ENCODE peak calls at places on chromosomes 13 and 19, in six cellular contexts. One of them, this sample, is unnamed.

GRCh38 chr19:14595558-14595957 is 12.7 kb downstream of the CLEC17A start:
- DNase-seq in astrocyte of the cerebellum: no peak
- DNase-seq in AG04450: no peak
- DNase-seq in lung: no peak
- DNase-seq in astrocyte: no peak
- DNase-seq in fibroblast of pulmonary artery: no peak
- DNase-seq in this sample: no peak

GRCh38 chr19:47296036-47296435 is 13.6 kb upstream of the C5AR1 start:
- DNase-seq in astrocyte of the cerebellum: peak
- DNase-seq in AG04450: peak
- DNase-seq in lung: peak
- DNase-seq in astrocyte: peak
- DNase-seq in fibroblast of pulmonary artery: peak
- DNase-seq in this sample: no peak

GRCh38 chr13:89361909-89362308 is 1690.7 kb downstream of the SLITRK5 start:
- DNase-seq in astrocyte of the cerebellum: no peak
- DNase-seq in AG04450: no peak
- DNase-seq in lung: no peak
- DNase-seq in astrocyte: no peak
- DNase-seq in fibroblast of pulmonary artery: peak
- DNase-seq in this sample: no peak

GRCh38 chr19:46387713-46388130 is 25.6 kb downstream of the CCDC8 start:
- DNase-seq in astrocyte of the cerebellum: no peak
- DNase-seq in AG04450: no peak
- DNase-seq in lung: no peak
- DNase-seq in astrocyte: no peak
- DNase-seq in fibroblast of pulmonary artery: no peak
- DNase-seq in this sample: no peak

GRCh38 chr19:47729468-47729798 is 15.9 kb upstream of the NOP53 start:
- DNase-seq in astrocyte of the cerebellum: no peak
- DNase-seq in AG04450: no peak
- DNase-seq in lung: peak
- DNase-seq in astrocyte: peak
- DNase-seq in fibroblast of pulmonary artery: peak
- DNase-seq in this sample: peak

GRCh38 chr13:73331556-73331955 is 272.8 kb downstream of the KLF5 start:
- DNase-seq in astrocyte of the cerebellum: no peak
- DNase-seq in AG04450: no peak
- DNase-seq in lung: no peak
- DNase-seq in astrocyte: no peak
- DNase-seq in fibroblast of pulmonary artery: no peak
- DNase-seq in this sample: no peak

GRCh38 chr13:86082116-86082515 is 282.9 kb upstream of the SLITRK6 start:
- DNase-seq in astrocyte of the cerebellum: no peak
- DNase-seq in AG04450: no peak
- DNase-seq in lung: no peak
- DNase-seq in astrocyte: no peak
- DNase-seq in fibroblast of pulmonary artery: no peak
- DNase-seq in this sample: no peak

GRCh38 chr13:32752997-32753606 is 166.8 kb downstream of the PDS5B start:
- DNase-seq in astrocyte of the cerebellum: no peak
- DNase-seq in AG04450: no peak
- DNase-seq in lung: no peak
- DNase-seq in astrocyte: no peak
- DNase-seq in fibroblast of pulmonary artery: no peak
- DNase-seq in this sample: no peak

GRCh38 chr19:13537454-13537853 is 31.2 kb upstream of the CACNA1A start:
- DNase-seq in astrocyte of the cerebellum: no peak
- DNase-seq in AG04450: no peak
- DNase-seq in lung: no peak
- DNase-seq in astrocyte: no peak
- DNase-seq in fibroblast of pulmonary artery: no peak
- DNase-seq in this sample: no peak

GRCh38 chr19:2226840-2227360 is 9.2 kb downstream of the PLEKHJ1 start:
- DNase-seq in astrocyte of the cerebellum: no peak
- DNase-seq in AG04450: no peak
- DNase-seq in lung: no peak
- DNase-seq in astrocyte: no peak
- DNase-seq in fibroblast of pulmonary artery: no peak
- DNase-seq in this sample: no peak

GRCh38 chr13:108266316-108266936 is 3.1 kb upstream of the TNFSF13B start:
- DNase-seq in astrocyte of the cerebellum: no peak
- DNase-seq in AG04450: no peak
- DNase-seq in lung: no peak
- DNase-seq in astrocyte: no peak
- DNase-seq in fibroblast of pulmonary artery: no peak
- DNase-seq in this sample: no peak

GRCh38 chr19:44810555-44811447 is 1.9 kb downstream of the BCAM start:
- DNase-seq in astrocyte of the cerebellum: no peak
- DNase-seq in AG04450: no peak
- DNase-seq in lung: no peak
- DNase-seq in astrocyte: no peak
- DNase-seq in fibroblast of pulmonary artery: no peak
- DNase-seq in this sample: no peak

GRCh38 chr19:34308381-34309367 is 54.3 kb downstream of the GARRE1 start:
- DNase-seq in astrocyte of the cerebellum: no peak
- DNase-seq in AG04450: no peak
- DNase-seq in lung: no peak
- DNase-seq in astrocyte: peak
- DNase-seq in fibroblast of pulmonary artery: peak
- DNase-seq in this sample: no peak

GRCh38 chr19:12913011-12913561 is 6.0 kb downstream of the SYCE2 start:
- DNase-seq in astrocyte of the cerebellum: peak
- DNase-seq in AG04450: peak
- DNase-seq in lung: no peak
- DNase-seq in astrocyte: peak
- DNase-seq in fibroblast of pulmonary artery: peak
- DNase-seq in this sample: no peak

GRCh38 chr19:40625406-40626120 is 24.4 kb downstream of the LTBP4 start:
- DNase-seq in astrocyte of the cerebellum: no peak
- DNase-seq in AG04450: no peak
- DNase-seq in lung: no peak
- DNase-seq in astrocyte: no peak
- DNase-seq in fibroblast of pulmonary artery: no peak
- DNase-seq in this sample: no peak

GRCh38 chr19:35000647-35001501 is 751 bp downstream of the GRAMD1A start:
- DNase-seq in astrocyte of the cerebellum: no peak
- DNase-seq in AG04450: no peak
- DNase-seq in lung: no peak
- DNase-seq in astrocyte: peak
- DNase-seq in fibroblast of pulmonary artery: peak
- DNase-seq in this sample: no peak

GRCh38 chr19:45767410-45767880 is 1.6 kb downstream of the SIX5 start:
- DNase-seq in astrocyte of the cerebellum: peak
- DNase-seq in AG04450: peak
- DNase-seq in lung: peak
- DNase-seq in astrocyte: peak
- DNase-seq in fibroblast of pulmonary artery: peak
- DNase-seq in this sample: no peak

GRCh38 chr13:97246596-97246995 is 24.5 kb downstream of the MBNL2 start:
- DNase-seq in astrocyte of the cerebellum: no peak
- DNase-seq in AG04450: no peak
- DNase-seq in lung: no peak
- DNase-seq in astrocyte: no peak
- DNase-seq in fibroblast of pulmonary artery: no peak
- DNase-seq in this sample: no peak

GRCh38 chr19:58356236-58356970 is 3.1 kb upstream of the A1BG start:
- DNase-seq in astrocyte of the cerebellum: no peak
- DNase-seq in AG04450: no peak
- DNase-seq in lung: no peak
- DNase-seq in astrocyte: no peak
- DNase-seq in fibroblast of pulmonary artery: peak
- DNase-seq in this sample: no peak

GRCh38 chr13:32423592-32423991 is 4.3 kb downstream of the N4BP2L1 start:
- DNase-seq in astrocyte of the cerebellum: no peak
- DNase-seq in AG04450: no peak
- DNase-seq in lung: no peak
- DNase-seq in astrocyte: no peak
- DNase-seq in fibroblast of pulmonary artery: no peak
- DNase-seq in this sample: no peak

DNA sequence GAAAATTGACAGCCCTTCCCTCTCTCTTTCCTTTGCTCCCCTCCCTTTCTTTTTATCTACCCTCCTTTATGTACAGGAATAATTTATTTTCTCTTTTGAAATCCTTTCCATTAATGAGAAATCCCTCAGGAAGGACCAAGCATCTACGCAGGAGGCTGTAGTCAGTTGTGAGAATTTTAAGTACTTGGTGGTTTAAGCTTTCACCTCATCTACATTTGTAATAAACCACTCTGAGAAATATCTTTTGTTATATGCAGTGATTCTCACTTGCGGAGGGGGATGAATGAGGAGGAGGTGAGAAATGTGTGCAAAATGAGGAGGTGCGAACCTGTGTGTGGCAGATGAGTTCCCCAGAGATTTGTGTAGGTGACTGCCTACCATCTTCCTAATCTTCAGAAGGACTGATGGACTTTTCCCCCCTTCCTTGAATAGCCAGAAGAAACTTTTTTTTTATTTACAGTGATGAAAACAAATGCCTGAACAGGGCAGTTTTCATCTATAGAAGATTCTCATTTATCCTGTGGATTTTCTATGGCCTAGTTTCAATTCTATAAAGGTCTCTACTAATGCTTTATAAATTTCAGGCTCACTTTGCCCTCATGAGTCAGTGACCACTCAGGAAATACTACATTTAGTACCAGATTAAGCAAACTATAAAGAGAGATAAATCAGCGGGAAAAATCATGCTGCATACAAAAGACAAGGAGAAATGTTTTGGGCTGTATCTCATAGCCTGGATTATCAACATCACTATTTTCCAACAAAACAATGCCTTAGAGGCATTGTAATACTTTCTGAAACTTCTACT is 118.3 kb downstream of the LHFPL6 start:
- DNase-seq in astrocyte of the cerebellum: peak
- DNase-seq in AG04450: no peak
- DNase-seq in lung: no peak
- DNase-seq in astrocyte: peak
- DNase-seq in fibroblast of pulmonary artery: peak
- DNase-seq in this sample: no peak
- H3K4me3 ChIP-seq in astrocyte of the cerebellum: no peak
- H3K4me3 ChIP-seq in AG04450: no peak
- H3K4me3 ChIP-seq in lung: no peak
- H3K4me3 ChIP-seq in astrocyte: no peak
- H3K4me3 ChIP-seq in fibroblast of pulmonary artery: no peak
- H3K4me3 ChIP-seq in this sample: no peak

GRCh38 chr13:47459512-47459911 is 541.6 kb downstream of the SUCLA2 start:
- DNase-seq in astrocyte of the cerebellum: no peak
- DNase-seq in AG04450: no peak
- DNase-seq in lung: no peak
- DNase-seq in astrocyte: no peak
- DNase-seq in fibroblast of pulmonary artery: peak
- DNase-seq in this sample: no peak
- TF ChIP-seq CTCF in astrocyte of the cerebellum: peak
- TF ChIP-seq CTCF in AG04450: peak
- TF ChIP-seq CTCF in lung: no peak
- TF ChIP-seq CTCF in astrocyte: peak
- TF ChIP-seq CTCF in fibroblast of pulmonary artery: peak
- TF ChIP-seq CTCF in this sample: peak

GRCh38 chr13:114129649-114130062 is 2.8 kb downstream of the RASA3 start:
- DNase-seq in astrocyte of the cerebellum: no peak
- DNase-seq in AG04450: no peak
- DNase-seq in lung: no peak
- DNase-seq in astrocyte: no peak
- DNase-seq in fibroblast of pulmonary artery: no peak
- DNase-seq in this sample: no peak

GRCh38 chr13:114131581-114132418 is 623 bp downstream of the RASA3 start:
- DNase-seq in astrocyte of the cerebellum: no peak
- DNase-seq in AG04450: no peak
- DNase-seq in lung: no peak
- DNase-seq in astrocyte: peak
- DNase-seq in fibroblast of pulmonary artery: peak
- DNase-seq in this sample: no peak

GRCh38 chr13:114130708-114131580 is 1.5 kb downstream of the RASA3 start:
- DNase-seq in astrocyte of the cerebellum: peak
- DNase-seq in AG04450: peak
- DNase-seq in lung: no peak
- DNase-seq in astrocyte: peak
- DNase-seq in fibroblast of pulmonary artery: peak
- DNase-seq in this sample: no peak

GRCh38 chr13:114128624-114129522 is 3.5 kb downstream of the RASA3 start:
- DNase-seq in astrocyte of the cerebellum: peak
- DNase-seq in AG04450: peak
- DNase-seq in lung: peak
- DNase-seq in astrocyte: peak
- DNase-seq in fibroblast of pulmonary artery: peak
- DNase-seq in this sample: no peak

DNA sequence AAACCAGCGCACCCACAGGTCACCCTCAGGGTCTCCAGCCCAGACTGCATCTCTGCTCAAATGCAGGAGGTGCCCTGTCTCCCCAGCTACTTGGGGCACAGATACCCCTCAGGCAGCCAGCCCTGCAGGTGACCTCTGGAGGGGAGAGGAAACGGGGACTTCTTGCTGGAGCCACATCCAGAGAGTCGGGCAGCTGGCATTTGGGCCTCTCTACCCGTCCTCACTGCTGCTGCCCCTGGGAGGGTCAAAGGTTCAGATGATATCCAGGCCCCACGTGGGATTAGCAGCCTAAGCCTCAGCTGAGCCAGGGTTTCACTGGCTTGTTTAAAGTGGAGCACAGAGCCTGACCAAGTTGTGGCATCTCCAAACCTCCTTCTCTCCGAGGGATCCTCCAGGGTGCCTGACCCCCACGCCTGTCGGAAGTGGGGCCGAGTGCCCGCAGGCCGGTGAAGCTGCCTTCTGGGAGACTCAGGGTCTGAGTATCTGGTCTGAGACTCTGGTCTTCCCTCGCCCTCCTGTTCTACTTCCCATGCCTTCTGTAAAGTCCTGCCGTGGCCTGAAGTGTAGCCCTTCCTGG is 2.2 kb downstream of the RASA3 start:
- DNase-seq in astrocyte of the cerebellum: no peak
- DNase-seq in AG04450: no peak
- DNase-seq in lung: no peak
- DNase-seq in astrocyte: no peak
- DNase-seq in fibroblast of pulmonary artery: no peak
- DNase-seq in this sample: no peak
- H3K4me3 ChIP-seq in astrocyte of the cerebellum: peak
- H3K4me3 ChIP-seq in AG04450: peak
- H3K4me3 ChIP-seq in lung: no peak
- H3K4me3 ChIP-seq in astrocyte: peak
- H3K4me3 ChIP-seq in fibroblast of pulmonary artery: peak
- H3K4me3 ChIP-seq in this sample: peak

GRCh38 chr19:16185123-16185924 is at the start of gene FAM32A:
- DNase-seq in astrocyte of the cerebellum: peak
- DNase-seq in AG04450: peak
- DNase-seq in lung: peak
- DNase-seq in astrocyte: peak
- DNase-seq in fibroblast of pulmonary artery: peak
- DNase-seq in this sample: peak

GRCh38 chr19:16184665-16185122 is 516 bp upstream of the FAM32A start:
- DNase-seq in astrocyte of the cerebellum: no peak
- DNase-seq in AG04450: no peak
- DNase-seq in lung: no peak
- DNase-seq in astrocyte: no peak
- DNase-seq in fibroblast of pulmonary artery: no peak
- DNase-seq in this sample: no peak

GRCh38 chr19:16190198-16190597 is 5.0 kb downstream of the FAM32A start:
- DNase-seq in astrocyte of the cerebellum: no peak
- DNase-seq in AG04450: no peak
- DNase-seq in lung: no peak
- DNase-seq in astrocyte: no peak
- DNase-seq in fibroblast of pulmonary artery: no peak
- DNase-seq in this sample: no peak

GRCh38 chr19:16188521-16188920 is 3.3 kb downstream of the FAM32A start:
- DNase-seq in astrocyte of the cerebellum: no peak
- DNase-seq in AG04450: no peak
- DNase-seq in lung: no peak
- DNase-seq in astrocyte: no peak
- DNase-seq in fibroblast of pulmonary artery: no peak
- DNase-seq in this sample: no peak

GRCh38 chr19:16185925-16186234 is 670 bp downstream of the FAM32A start:
- DNase-seq in astrocyte of the cerebellum: no peak
- DNase-seq in AG04450: no peak
- DNase-seq in lung: no peak
- DNase-seq in astrocyte: no peak
- DNase-seq in fibroblast of pulmonary artery: no peak
- DNase-seq in this sample: no peak
- TF ChIP-seq CTCF in astrocyte of the cerebellum: peak
- TF ChIP-seq CTCF in AG04450: peak
- TF ChIP-seq CTCF in lung: no peak
- TF ChIP-seq CTCF in astrocyte: peak
- TF ChIP-seq CTCF in fibroblast of pulmonary artery: peak
- TF ChIP-seq CTCF in this sample: peak

This sample was measured in HFF-Myc.